ENCODE peak calls at places on chromosomes 12 and 14, in four cellular contexts. G, N, O and Z are unnamed samples.

GRCh38 chr12:120412421-120412820 is 25.5 kb upstream of the COX6A1 start:
- DNase-seq in O (no peak), N (no peak), G (no peak), Z (no peak)

GRCh38 chr14:37122288-37122687 is 50.1 kb downstream of the SLC25A21 start:
- DNase-seq in G (peak; percentile 58), O (no peak), N (no peak), Z (peak; percentile 75)

GRCh38 chr14:103259801-103260628 is 74.0 kb upstream of the EIF5 start:
- DNase-seq in N (no peak), G (no peak), O (no peak), Z (no peak)

GRCh38 chr12:110780448-110780847 is 37.8 kb upstream of the PPP1CC start:
- DNase-seq in N (no peak), O (no peak), G (no peak), Z (no peak)

GRCh38 chr12:56993346-56993745 is 13.0 kb downstream of the ZBTB39 start:
- DNase-seq in G (no peak), O (no peak), N (no peak), Z (no peak)

GRCh38 chr12:46675736-46676135 is 150.1 kb downstream of the SLC38A4 start:
- DNase-seq in G (peak; percentile 33), N (no peak), O (peak; percentile 26), Z (peak; percentile 30)

GRCh38 chr12:67241482-67241881 is 27.7 kb upstream of the CAND1 start:
- DNase-seq in O (no peak), G (no peak), N (no peak), Z (no peak)

GRCh38 chr14:58638231-58639205 is 756 bp downstream of the DACT1 start:
- DNase-seq in N (no peak), O (no peak), G (peak; percentile 10), Z (no peak)

GRCh38 chr14:35963209-35963608 is 137.1 kb downstream of the BRMS1L start:
- DNase-seq in G (peak; percentile 27), O (peak; percentile 7), N (no peak), Z (peak; percentile 45)

GRCh38 chr14:35220027-35220676 is 72.0 kb upstream of the PSMA6 start:
- DNase-seq in N (no peak), G (no peak), O (no peak), Z (no peak)

GRCh38 chr14:91119556-91120311 is 5.9 kb downstream of the DGLUCY start:
- DNase-seq in G (peak; percentile 33), N (no peak), O (no peak), Z (no peak)

GRCh38 chr14:50744242-50744641 is 76.1 kb upstream of the SAV1 start:
- DNase-seq in G (no peak), N (no peak), O (no peak), Z (no peak)

GRCh38 chr12:23771230-23771949 is 178.1 kb downstream of the SOX5 start:
- DNase-seq in O (no peak), G (no peak), N (no peak), Z (peak; percentile 4)
- TF ChIP-seq REST in O (no peak), G (no peak), N (no peak), Z (no peak)

GRCh38 chr12:50685641-50686040 is 78.3 kb upstream of the ATF1 start:
- DNase-seq in N (no peak), O (no peak), G (no peak), Z (no peak)

GRCh38 chr12:50689437-50689836 is 74.5 kb upstream of the ATF1 start:
- DNase-seq in O (no peak), N (no peak), G (no peak), Z (no peak)

GRCh38 chr12:50686406-50686805 is 77.5 kb upstream of the ATF1 start:
- DNase-seq in G (no peak), N (no peak), O (no peak), Z (no peak)

GRCh38 chr12:50686976-50687375 is 76.9 kb upstream of the ATF1 start:
- DNase-seq in N (no peak), G (no peak), O (no peak), Z (no peak)

GRCh38 chr12:50690923-50691322 is 73.0 kb upstream of the ATF1 start:
- DNase-seq in O (no peak), N (no peak), G (no peak), Z (peak; percentile 79)
- TF ChIP-seq ESRRA in O (no peak), N (no peak), G (no peak), Z (no peak)

GRCh38 chr12:49706351-49707126 is 666 bp downstream of the FMNL3 start:
- DNase-seq in N (no peak), O (peak; percentile 32), G (no peak), Z (no peak)
- TF ChIP-seq REST in N (no peak), O (no peak), G (no peak), Z (no peak)

GRCh38 chr14:24145219-24145618 is 1.2 kb downstream of the PSME2 start:
- DNase-seq in G (no peak), O (no peak), N (no peak), Z (no peak)

GRCh38 chr14:24141030-24141880 is at the start of gene EMC9:
- DNase-seq in O (peak; percentile 96), N (peak; percentile 97), G (peak; percentile 99), Z (peak; percentile 100)

GRCh38 chr14:24145700-24146621 is at the start of gene PSME2:
- DNase-seq in O (no peak), G (no peak), N (no peak), Z (no peak)

GRCh38 chr14:24144451-24144850 is 2.0 kb downstream of the PSME2 start:
- DNase-seq in O (no peak), N (no peak), G (no peak), Z (no peak)

GRCh38 chr14:24143511-24143910 is 2.1 kb upstream of the EMC9 start:
- DNase-seq in O (no peak), G (no peak), N (no peak), Z (no peak)
- TF ChIP-seq ESRRA in O (no peak), G (no peak), N (no peak), Z (no peak)

GRCh38 chr12:53046655-53047220 is 3.1 kb upstream of the TNS2 start:
- DNase-seq in N (no peak), O (peak; percentile 29), G (peak; percentile 86), Z (peak; percentile 51)
- TF ChIP-seq REST in N (no peak), O (no peak), G (no peak), Z (no peak)